ENCODE peak calls at places on chromosomes 1 and 21, in nine cellular contexts. N, K, W, B, J, F, H, Z and X are unnamed samples.
A peak's percentile ranks its signal among the peaks of the same experiment; 100 is the strongest.

GRCh38 chr1:64042331-64043100 is 160.9 kb upstream of the UBE2U start:
- DNase-seq in Z (peak; percentile 6), J (no peak), H (peak; percentile 12), N (no peak), F (no peak), K (peak; percentile 97), W (no peak), B (no peak), X (no peak)

GRCh38 chr1:29556657-29557056 is 320.3 kb downstream of the PTPRU start:
- DNase-seq in W (no peak), Z (no peak), B (no peak), F (no peak), J (no peak), H (no peak), N (no peak), K (no peak), X (no peak)

GRCh38 chr1:40004857-40005256 is 35.7 kb upstream of the CAP1 start:
- DNase-seq in J (no peak), F (no peak), H (no peak), B (no peak), Z (no peak), N (no peak), K (no peak), W (peak; percentile 93), X (no peak)

GRCh38 chr1:161486806-161487482 is 18.3 kb upstream of the FCGR2A start:
- DNase-seq in J (peak; percentile 56), Z (peak; percentile 49), B (no peak), W (peak; percentile 25), K (peak; percentile 62), F (peak; percentile 11), H (peak; percentile 51), N (no peak), X (no peak)

GRCh38 chr1:39405358-39405757 is 86.1 kb upstream of the BMP8A start:
- DNase-seq in N (no peak), J (no peak), Z (no peak), B (no peak), F (no peak), W (no peak), K (no peak), H (no peak), X (no peak)

GRCh38 chr1:98903261-98903660 is 101.4 kb downstream of the PLPPR5 start:
- DNase-seq in N (no peak), F (no peak), W (no peak), K (peak; percentile 85), B (no peak), J (no peak), Z (no peak), H (no peak), X (no peak)

GRCh38 chr1:84961316-84961715 is 35.6 kb downstream of the MCOLN2 start:
- DNase-seq in N (no peak), W (no peak), H (no peak), J (no peak), K (no peak), Z (no peak), B (no peak), F (no peak), X (no peak)

GRCh38 chr1:80495806-80496205 is 1304.9 kb upstream of the ADGRL2 start:
- DNase-seq in K (no peak), F (no peak), B (no peak), N (no peak), Z (no peak), W (no peak), J (no peak), H (no peak), X (no peak)

GRCh38 chr1:94922756-94923465 is 4.0 kb downstream of the CNN3 start:
- DNase-seq in H (no peak), J (no peak), W (no peak), F (no peak), B (no peak), N (no peak), K (peak; percentile 68), Z (no peak), X (no peak)

GRCh38 chr21:45055861-45056260 is 18.5 kb upstream of the ADARB1 start:
- DNase-seq in J (no peak), K (peak; percentile 51), N (no peak), B (no peak), F (no peak), W (peak; percentile 8), H (peak; percentile 65), Z (no peak), X (no peak)

GRCh38 chr1:204306076-204306475 is 53.7 kb downstream of the PLEKHA6 start:
- DNase-seq in H (no peak), J (no peak), W (no peak), B (no peak), F (no peak), Z (no peak), K (no peak), N (no peak), X (no peak)

GRCh38 chr1:21671915-21672314 is 2.8 kb upstream of the RAP1GAP start:
- DNase-seq in K (no peak), F (no peak), Z (no peak), W (no peak), H (no peak), J (no peak), B (no peak), N (no peak), X (no peak)